ENCODE peak calls at places on chromosomes 7 and 10, in six cellular contexts. D, O, J, X, Y and W are unnamed samples.

GRCh38 chr7:130288168-130288567 is 4.8 kb upstream of the CPA4 start:
- DNase-seq in D (no peak), O (no peak), J (no peak), X (no peak), Y (no peak), W (no peak)

GRCh38 chr7:131674131-131674530 is 117.7 kb upstream of the PODXL start:
- DNase-seq in D (no peak), O (no peak), J (no peak), X (no peak), Y (no peak), W (no peak)

GRCh38 chr10:50421026-50421719 is 169.9 kb upstream of the ASAH2 start:
- DNase-seq in D (no peak), O (no peak), J (no peak), X (peak), Y (no peak), W (no peak)

GRCh38 chr10:126712681-126713080 is 42.2 kb upstream of the C10orf90 start:
- DNase-seq in D (no peak), O (no peak), J (no peak), X (no peak), Y (no peak), W (no peak)

GRCh38 chr10:86206216-86206615 is 160.4 kb downstream of the GRID1 start:
- DNase-seq in D (no peak), O (no peak), J (no peak), X (no peak), Y (no peak), W (no peak)

GRCh38 chr10:79266543-79267312 is 80.5 kb upstream of the PPIF start:
- DNase-seq in D (no peak), O (peak), J (peak), X (no peak), Y (no peak), W (no peak)

GRCh38 chr10:118990326-118990725 is 39.2 kb upstream of the NANOS1 start:
- DNase-seq in D (no peak), O (no peak), J (no peak), X (no peak), Y (no peak), W (no peak)

GRCh38 chr10:5840314-5841307 is 27.4 kb upstream of the GDI2 start:
- DNase-seq in D (no peak), O (peak), J (no peak), X (no peak), Y (no peak), W (no peak)

GRCh38 chr10:2488606-2489005 is 578.7 kb upstream of the PFKP start:
- DNase-seq in D (no peak), O (no peak), J (no peak), X (no peak), Y (no peak), W (no peak)

GRCh38 chr7:94440460-94441039 is 45.9 kb downstream of the COL1A2 start:
- DNase-seq in D (no peak), O (no peak), J (no peak), X (no peak), Y (no peak), W (no peak)

GRCh38 chr10:5559642-5560141 is 34.9 kb downstream of the CALML3 start:
- DNase-seq in D (no peak), O (no peak), J (no peak), X (no peak), Y (no peak), W (no peak)

GRCh38 chr7:77800730-77801129 is 2.2 kb downstream of the PHTF2 start:
- DNase-seq in D (no peak), O (no peak), J (no peak), X (no peak), Y (no peak), W (no peak)

GRCh38 chr10:31948021-31948420 is 19.4 kb upstream of the ARHGAP12 start:
- DNase-seq in D (no peak), O (no peak), J (no peak), X (no peak), Y (no peak), W (no peak)

GRCh38 chr7:44267719-44268413 is 57.5 kb downstream of the CAMK2B start:
- DNase-seq in D (no peak), O (no peak), J (no peak), X (no peak), Y (no peak), W (no peak)

GRCh38 chr7:38424750-38425463 is 151.5 kb upstream of the TARP start:
- DNase-seq in D (no peak), O (no peak), J (no peak), X (no peak), Y (no peak), W (no peak)